ENCODE peak calls at places on chromosomes 11 and 22, in four cellular contexts. C, T, S and L are unnamed samples.

GRCh38 chr22:38924197-38924952 is 33.0 kb upstream of the APOBEC3A start:
- DNase-seq in C (no peak), T (peak; percentile 94), S (peak; percentile 80), L (no peak)

GRCh38 chr11:126723665-126724045 is 276.9 kb downstream of the KIRREL3 start:
- DNase-seq in C (no peak), T (peak; percentile 56), S (no peak), L (no peak)

GRCh38 chr11:82790723-82791487 is 57.2 kb upstream of the FAM181B start:
- DNase-seq in C (peak; percentile 21), T (peak; percentile 60), S (no peak), L (peak; percentile 60)

GRCh38 chr11:76910620-76911414 is 50.1 kb downstream of the ACER3 start:
- DNase-seq in C (no peak), T (no peak), S (no peak), L (peak; percentile 23)

GRCh38 chr11:7527029-7527428 is 13.2 kb downstream of the PPFIBP2 start:
- DNase-seq in C (no peak), T (no peak), S (no peak), L (no peak)

GRCh38 chr11:67382481-67383136 is 9.2 kb upstream of the RAD9A start:
- DNase-seq in C (peak; percentile 71), T (peak; percentile 57), S (peak; percentile 69), L (peak; percentile 73)

GRCh38 chr11:69205125-69205928 is 49.6 kb downstream of the SMIM38 start:
- DNase-seq in C (no peak), T (no peak), S (no peak), L (no peak)

GRCh38 chr11:71472941-71473792 is 20.2 kb downstream of the NADSYN1 start:
- DNase-seq in C (no peak), T (no peak), S (no peak), L (no peak)

GRCh38 chr11:107563702-107564101 is 1.8 kb downstream of the ALKBH8 start:
- DNase-seq in C (peak; percentile 66), T (peak; percentile 62), S (peak; percentile 72), L (peak; percentile 45)

GRCh38 chr22:32558681-32559355 is 84.2 kb downstream of the FBXO7 start:
- DNase-seq in C (no peak), T (peak; percentile 85), S (peak; percentile 75), L (no peak)

GRCh38 chr11:85723088-85723487 is 37.1 kb upstream of the CCDC89 start:
- DNase-seq in C (no peak), T (no peak), S (no peak), L (no peak)
- TF ChIP-seq EZH2 in C (no peak), T (no peak), S (no peak), L (no peak)

DNA sequence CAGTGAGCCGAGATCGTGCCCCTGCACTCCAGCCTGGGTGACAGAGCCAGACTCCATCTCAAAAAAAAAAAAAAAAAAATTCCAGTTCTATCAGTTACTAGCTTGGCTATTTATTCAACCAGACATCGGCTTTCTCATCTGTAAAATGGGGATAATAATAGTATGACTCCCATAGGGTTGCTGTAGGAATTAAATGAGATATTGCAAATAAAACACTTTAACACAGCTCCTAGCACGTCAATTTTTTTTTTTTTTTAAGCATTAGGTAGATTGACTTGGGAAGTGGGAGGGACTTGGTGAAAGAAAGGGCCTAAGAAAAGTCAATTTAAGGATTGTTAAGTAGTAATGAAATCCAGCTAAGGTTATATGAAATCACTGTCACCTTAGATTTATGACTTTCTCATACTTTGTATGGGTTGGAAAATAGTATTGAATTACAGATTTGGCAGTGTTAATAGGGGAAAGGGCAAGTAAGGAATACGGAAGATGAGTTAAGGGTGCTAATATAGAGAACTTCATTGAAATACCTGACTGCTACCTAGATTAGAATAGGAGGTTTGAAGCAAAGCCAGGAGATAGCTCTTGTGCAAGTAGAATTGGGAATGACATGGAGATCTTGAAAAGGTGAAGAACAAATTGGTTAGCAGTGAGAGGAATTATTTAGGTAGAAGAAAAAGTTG is 28.8 kb downstream of the BIRC2 start:
- DNase-seq in C (no peak), T (no peak), S (no peak), L (no peak)
- TF ChIP-seq EZH2 in C (no peak), T (no peak), S (no peak), L (no peak)

DNA sequence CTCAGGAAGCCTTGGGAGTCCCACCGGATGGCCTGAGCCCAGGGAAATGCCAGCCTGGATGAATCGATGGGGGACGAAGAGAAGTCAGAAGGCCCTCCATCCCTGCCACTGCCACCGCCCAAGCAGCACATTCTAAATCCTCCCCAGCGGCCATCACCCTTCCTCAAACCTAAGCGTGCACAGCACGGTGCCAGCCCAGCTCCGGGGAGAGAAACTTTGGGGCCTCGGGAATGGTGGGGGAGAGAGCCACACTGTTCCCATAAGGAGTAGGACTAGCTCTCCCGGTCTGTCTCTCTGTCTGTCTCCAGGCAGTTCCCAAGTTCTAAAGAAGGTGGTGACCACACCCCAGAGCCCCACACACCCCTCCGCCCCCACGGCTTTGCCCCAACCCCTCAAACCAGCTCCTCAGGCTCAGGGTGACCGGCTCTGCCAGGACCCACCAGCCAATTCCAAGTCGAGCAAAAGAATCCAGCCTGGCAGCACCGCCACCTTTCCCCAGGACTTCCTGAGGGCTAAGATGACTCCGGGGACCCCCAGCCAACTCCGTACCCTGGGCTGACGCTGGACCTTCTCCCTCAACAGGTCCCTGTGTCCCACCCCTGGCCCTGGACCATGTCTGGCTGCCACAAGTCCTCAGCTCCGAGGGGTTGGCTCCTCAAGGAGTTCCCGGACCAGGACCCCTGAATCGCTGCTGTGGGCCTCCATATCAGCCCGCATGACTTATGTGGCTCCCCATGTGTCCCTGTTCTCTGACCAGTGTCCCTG is 2.7 kb downstream of the AHNAK start:
- DNase-seq in C (no peak), T (no peak), S (no peak), L (no peak)
- TF ChIP-seq EZH2 in C (no peak), T (no peak), S (no peak), L (no peak)

GRCh38 chr11:11732116-11732515 is 109.7 kb upstream of the USP47 start:
- DNase-seq in C (no peak), T (peak; percentile 55), S (no peak), L (no peak)

GRCh38 chr11:11735586-11735985 is 106.2 kb upstream of the USP47 start:
- DNase-seq in C (no peak), T (no peak), S (no peak), L (no peak)

GRCh38 chr11:11728371-11728770 is 106.6 kb upstream of the GALNT18 start:
- DNase-seq in C (no peak), T (no peak), S (no peak), L (no peak)

GRCh38 chr11:11731311-11732083 is 109.7 kb upstream of the GALNT18 start:
- DNase-seq in C (no peak), T (peak; percentile 78), S (peak; percentile 68), L (no peak)

DNA sequence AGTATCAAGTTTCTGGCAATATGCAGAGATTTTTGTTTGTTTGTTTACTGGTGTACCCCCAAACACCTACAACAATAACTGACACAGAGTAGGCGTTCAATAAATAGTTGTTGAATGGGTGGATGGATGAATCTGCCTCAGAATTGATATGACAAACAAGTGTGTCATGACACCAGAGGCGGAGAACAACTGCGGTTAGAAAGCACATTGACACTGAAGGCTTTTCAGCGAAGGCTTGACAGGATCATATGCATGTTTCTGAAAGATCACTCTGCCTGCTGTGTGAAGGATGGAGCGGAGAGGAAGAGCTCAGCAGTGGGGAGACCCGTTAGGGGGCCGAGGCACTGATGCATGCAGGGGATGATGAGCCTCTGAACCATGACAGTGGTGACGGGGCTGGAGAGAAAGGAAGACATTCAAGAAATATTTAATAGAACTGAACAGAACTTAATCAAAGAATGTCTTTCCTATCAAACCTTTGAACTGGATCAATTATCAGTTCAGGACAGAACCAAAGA is 108.5 kb upstream of the USP47 start:
- DNase-seq in C (no peak), T (no peak), S (no peak), L (no peak)
- TF ChIP-seq EZH2 in C (no peak), T (no peak), S (no peak), L (no peak)

GRCh38 chr22:30127749-30128166 is 47.5 kb downstream of the HORMAD2 start:
- DNase-seq in C (no peak), T (peak; percentile 89), S (no peak), L (no peak)

GRCh38 chr22:30128511-30128910 is 48.2 kb downstream of the HORMAD2 start:
- DNase-seq in C (no peak), T (no peak), S (no peak), L (no peak)

GRCh38 chr22:30129636-30130035 is 49.4 kb downstream of the HORMAD2 start:
- DNase-seq in C (no peak), T (no peak), S (no peak), L (no peak)

DNA sequence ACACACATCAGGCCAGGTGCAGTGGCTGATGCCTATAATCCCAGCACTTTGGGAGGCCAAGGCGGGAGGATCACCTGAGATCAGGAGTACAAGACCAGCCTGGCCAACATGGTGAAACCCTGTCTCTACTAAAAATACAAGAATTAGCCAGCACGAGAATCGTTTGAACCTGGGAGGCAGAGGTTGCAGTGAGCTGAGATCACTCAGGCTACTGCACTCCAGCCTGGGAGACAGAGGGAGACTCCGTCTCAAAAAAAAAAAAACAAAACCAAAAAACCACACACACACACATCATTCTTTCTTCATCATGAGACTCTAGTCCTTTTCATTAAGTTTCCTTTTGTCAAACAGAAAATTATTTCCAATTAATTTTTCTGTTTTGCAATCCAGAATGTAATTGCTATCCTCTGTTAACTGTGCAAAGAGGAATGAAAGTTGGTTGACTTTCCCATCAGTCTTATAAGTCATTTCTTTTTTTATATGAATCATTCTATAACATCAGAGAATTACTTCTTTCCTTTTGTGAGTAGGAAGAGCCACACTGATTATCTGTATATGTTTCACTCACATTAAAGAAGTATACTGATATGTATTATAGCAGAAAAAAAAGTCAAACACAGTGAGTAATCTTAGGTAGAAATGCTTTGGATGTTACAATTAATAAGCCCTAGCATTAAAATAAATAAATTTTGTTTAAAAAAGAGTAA is 52.2 kb downstream of the HORMAD2 start:
- DNase-seq in C (no peak), T (no peak), S (no peak), L (no peak)
- TF ChIP-seq EZH2 in C (no peak), T (no peak), S (no peak), L (no peak)

DNA sequence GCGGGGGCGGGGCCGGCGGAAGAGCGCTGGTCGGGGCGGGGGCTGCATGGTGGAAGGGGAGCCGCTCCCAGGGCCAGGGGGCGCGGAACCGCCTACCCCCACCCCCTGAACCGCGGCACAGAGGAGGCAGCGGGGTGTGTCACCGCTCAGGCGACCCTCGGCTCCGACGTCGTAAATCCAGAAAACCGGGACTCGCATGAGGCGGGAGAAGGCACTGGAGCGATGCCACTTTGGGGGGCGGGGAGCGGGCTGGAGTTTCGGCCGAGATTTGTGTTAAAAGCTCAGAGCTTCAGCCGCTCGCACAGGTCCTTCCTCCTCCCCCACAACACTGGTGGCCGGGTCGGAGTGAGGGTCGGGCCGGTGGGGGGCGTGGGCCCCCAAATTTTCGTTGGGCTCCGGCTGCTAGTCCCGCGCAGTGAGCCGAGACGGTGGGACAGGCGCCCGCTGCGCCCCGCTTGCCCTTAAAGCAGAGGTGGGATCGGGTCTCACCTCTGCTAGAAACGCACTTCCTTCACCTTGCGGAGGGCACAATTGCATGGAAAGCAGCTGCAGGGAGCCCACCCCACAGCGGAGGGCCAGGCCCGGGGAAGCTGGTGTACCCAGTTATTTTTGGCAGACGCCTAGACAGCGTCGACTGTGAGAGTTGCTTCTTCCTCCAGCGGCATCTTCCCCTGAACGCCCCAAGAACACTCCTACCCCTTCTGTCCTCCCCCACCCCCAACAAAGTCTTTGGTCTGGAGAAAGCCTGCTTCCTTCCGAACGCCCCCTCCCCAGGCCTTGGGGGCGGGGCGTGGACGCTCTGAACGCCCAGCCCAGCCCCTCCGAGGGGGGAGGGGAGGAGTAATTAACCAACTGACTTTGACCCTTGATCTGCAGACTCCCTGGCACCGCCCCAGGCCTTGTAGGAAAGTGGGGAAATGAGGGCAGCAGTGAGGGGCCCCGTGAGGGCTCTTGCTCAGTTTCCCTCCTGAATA is 1.1 kb downstream of the OVOL1 start:
- DNase-seq in C (no peak), T (no peak), S (no peak), L (peak; percentile 57)
- TF ChIP-seq EZH2 in C (peak; percentile 83), T (peak; percentile 99), S (no peak), L (no peak)